ENCODE peak calls at places on chromosome 1, in seven cellular contexts. E is GM12864; B is H9; U is cardiac fibroblast; K is stimulated activated CD4-positive, alpha-beta T cell treated with anti-CD3 and anti-CD28 coated beads, Interleukin-2, amount 100 ng/mL, for 24 hours; Y is effector CD4-positive, alpha-beta T cell; F is NCI-H1436. W is an unnamed sample.

GRCh38 chr1:216682694-216683243 is 40.5 kb downstream of the ESRRG start:
- DNase-seq in F (peak), Y (no peak), K (no peak), B (no peak), U (no peak), E (no peak), W (no peak)

GRCh38 chr1:33957854-33958253 is 94.0 kb downstream of the HMGB4 start:
- DNase-seq in U (no peak), K (no peak), F (no peak), B (no peak), E (no peak), Y (no peak), W (no peak)

GRCh38 chr1:94329986-94330385 is 88.2 kb upstream of the ABCD3 start:
- DNase-seq in U (peak), B (peak), K (no peak), F (no peak), Y (no peak), E (no peak), W (peak)

GRCh38 chr1:38564946-38565570 is 294.5 kb downstream of the RRAGC start:
- DNase-seq in B (no peak), E (no peak), Y (no peak), K (no peak), F (no peak), U (no peak), W (no peak)

GRCh38 chr1:109787211-109787844 is 23.6 kb upstream of the EPS8L3 start:
- DNase-seq in K (no peak), Y (no peak), E (no peak), F (no peak), B (no peak), U (peak), W (no peak)

GRCh38 chr1:38015978-38016640 is 3.6 kb downstream of the UTP11 start:
- DNase-seq in E (no peak), F (no peak), K (no peak), U (peak), Y (no peak), B (no peak), W (no peak)

GRCh38 chr1:202351725-202352124 is 3.2 kb downstream of the PPP1R12B start:
- DNase-seq in F (no peak), E (no peak), U (no peak), Y (no peak), B (no peak), K (no peak), W (no peak)

GRCh38 chr1:27816921-27817630 is 13.5 kb upstream of the PPP1R8 start:
- DNase-seq in B (no peak), E (no peak), K (no peak), Y (no peak), F (no peak), U (peak), W (no peak)

GRCh38 chr1:228392111-228392936 is 14.3 kb downstream of the TRIM11 start:
- DNase-seq in K (no peak), F (no peak), Y (no peak), U (peak), E (no peak), B (no peak), W (no peak)

GRCh38 chr1:198258491-198258890 is 101.7 kb downstream of the NEK7 start:
- DNase-seq in K (no peak), F (no peak), U (peak), E (peak), Y (no peak), B (no peak), W (no peak)

GRCh38 chr1:29513357-29513756 is 277.0 kb downstream of the PTPRU start:
- DNase-seq in K (peak), Y (no peak), F (peak), E (no peak), U (peak), B (peak), W (peak)

GRCh38 chr1:201358596-201358995 is 18.9 kb downstream of the TNNT2 start:
- DNase-seq in E (no peak), K (no peak), U (peak), F (no peak), Y (no peak), B (no peak), W (no peak)

GRCh38 chr1:243315933-243316332 is 60.1 kb downstream of the SDCCAG8 start:
- DNase-seq in Y (no peak), E (no peak), U (no peak), K (no peak), F (no peak), B (no peak), W (no peak)

GRCh38 chr1:193794239-193794638 is 607.8 kb upstream of the B3GALT2 start:
- DNase-seq in K (no peak), Y (no peak), F (peak), U (peak), B (no peak), E (no peak), W (peak)

GRCh38 chr1:108109295-108109973 is 90.7 kb downstream of the SLC25A24 start:
- DNase-seq in F (no peak), B (no peak), K (no peak), E (no peak), U (no peak), Y (no peak), W (no peak)

GRCh38 chr1:9252999-9253398 is 18.4 kb downstream of the H6PD start:
- DNase-seq in F (no peak), K (no peak), E (no peak), Y (no peak), B (no peak), U (no peak), W (peak)

GRCh38 chr1:173580081-173580480 is 22.8 kb downstream of the SLC9C2 start:
- DNase-seq in F (no peak), B (no peak), K (no peak), U (no peak), E (no peak), Y (no peak), W (no peak)

GRCh38 chr1:58412071-58412580 is 134.4 kb downstream of the OMA1 start:
- DNase-seq in Y (no peak), B (no peak), F (no peak), K (no peak), E (no peak), U (peak), W (no peak)

GRCh38 chr1:109570414-109570813 is 22.0 kb downstream of the GNAI3 start:
- DNase-seq in U (peak), B (no peak), E (no peak), F (no peak), K (no peak), Y (no peak), W (no peak)

GRCh38 chr1:37846634-37847339 is 12.6 kb downstream of the MTF1 start:
- DNase-seq in K (no peak), E (no peak), F (no peak), U (no peak), B (no peak), Y (no peak), W (no peak)

GRCh38 chr1:221625026-221625425 is 116.9 kb downstream of the DUSP10 start:
- DNase-seq in U (no peak), F (no peak), Y (no peak), B (no peak), K (no peak), E (no peak), W (no peak)

GRCh38 chr1:206050655-206051235 is 2.2 kb upstream of the RHEX start:
- DNase-seq in K (peak), Y (peak), F (no peak), E (peak), U (peak), B (no peak), W (no peak)

GRCh38 chr1:33032126-33032869 is 4.4 kb downstream of the AK2 start:
- DNase-seq in E (no peak), K (no peak), B (no peak), U (peak), F (no peak), Y (no peak), W (no peak)

GRCh38 chr1:19762175-19762779 is 37.4 kb downstream of the TMCO4 start:
- DNase-seq in U (peak), Y (peak), F (no peak), E (no peak), K (peak), B (peak), W (peak)

GRCh38 chr1:22780696-22781095 is 70.1 kb downstream of the EPHB2 start:
- DNase-seq in U (peak), Y (no peak), E (no peak), K (peak), F (no peak), B (peak), W (peak)

GRCh38 chr1:12435639-12436344 is 182.2 kb downstream of the DHRS3 start:
- DNase-seq in F (no peak), K (peak), E (peak), U (peak), Y (no peak), B (no peak), W (no peak)

GRCh38 chr1:197145451-197146029 is 929 bp downstream of the ASPM start:
- DNase-seq in F (no peak), E (no peak), K (no peak), B (no peak), U (peak), Y (no peak), W (no peak)

GRCh38 chr1:2248127-2248826 is 20.2 kb downstream of the SKI start:
- DNase-seq in U (no peak), B (peak), F (no peak), Y (no peak), E (no peak), K (no peak), W (peak)

GRCh38 chr1:25727026-25727818 is 72.8 kb upstream of the SELENON start:
- DNase-seq in U (no peak), E (no peak), B (no peak), F (no peak), Y (no peak), K (no peak), W (no peak)

GRCh38 chr1:215146252-215146975 is 63.9 kb downstream of the KCNK2 start:
- DNase-seq in K (peak), F (no peak), B (no peak), Y (no peak), U (peak), E (no peak), W (peak)

GRCh38 chr1:154717467-154718004 is 109.5 kb upstream of the ADAR start:
- DNase-seq in U (no peak), F (no peak), B (no peak), K (no peak), E (no peak), Y (no peak), W (no peak)

GRCh38 chr1:29657816-29658215 is 421.5 kb downstream of the PTPRU start:
- DNase-seq in F (no peak), K (no peak), E (no peak), U (no peak), B (no peak), Y (no peak), W (no peak)

GRCh38 chr1:51567653-51568052 is 48.6 kb upstream of the EPS15 start:
- DNase-seq in K (no peak), E (no peak), U (peak), Y (no peak), F (no peak), B (no peak), W (no peak)

GRCh38 chr1:22745675-22746585 is 35.3 kb downstream of the EPHB2 start:
- DNase-seq in F (no peak), B (no peak), Y (no peak), K (no peak), U (peak), E (no peak), W (no peak)

GRCh38 chr1:100147875-100148274 is 14.9 kb downstream of the TRMT13 start:
- DNase-seq in E (no peak), K (no peak), U (no peak), F (no peak), Y (no peak), B (no peak), W (no peak)

GRCh38 chr1:95012389-95012788 is 60.4 kb downstream of the ALG14 start:
- DNase-seq in K (no peak), B (no peak), Y (no peak), U (peak), F (no peak), E (no peak), W (no peak)

GRCh38 chr1:228081578-228082259 is 789 bp upstream of the ARF1 start:
- DNase-seq in K (no peak), B (peak), Y (no peak), E (no peak), F (no peak), U (no peak), W (peak)

GRCh38 chr1:227914801-227915563 is 32.8 kb downstream of the WNT9A start:
- DNase-seq in Y (no peak), K (no peak), F (no peak), B (no peak), U (no peak), E (no peak), W (no peak)

GRCh38 chr1:193754732-193755427 is 568.5 kb upstream of the B3GALT2 start:
- DNase-seq in K (no peak), F (no peak), U (peak), E (no peak), Y (no peak), B (no peak), W (no peak)

W was measured in neural progenitor cell.